ENCODE peak calls at places on chromosomes 16 and 17, in five cellular contexts. B is foreskin fibroblast; G is type B pancreatic cell; A is stimulated activated CD4-positive, alpha-beta T cell treated with anti-CD3 and anti-CD28 coated beads, TNF-alpha, amount 100 ng/mL, for 48 hours; P is Peyer's patch. D is an unnamed sample.

GRCh38 chr16:80687606-80688005 is 116.8 kb downstream of the CDYL2 start:
- DNase-seq in A (no peak), B (no peak), G (no peak), P (no peak), D (no peak)

GRCh38 chr17:17613708-17614114 is 22.2 kb upstream of the PEMT start:
- DNase-seq in B (peak), A (peak), P (peak), G (no peak), D (peak)

GRCh38 chr17:68598074-68598473 is 3.1 kb downstream of the FAM20A start:
- DNase-seq in A (no peak), B (no peak), G (no peak), P (no peak), D (no peak)

GRCh38 chr17:82750241-82750905 is 1.5 kb upstream of the TBCD start:
- DNase-seq in P (no peak), B (no peak), A (no peak), G (no peak), D (peak)

GRCh38 chr17:63185420-63185819 is 219.4 kb downstream of the TANC2 start:
- DNase-seq in B (no peak), A (no peak), P (no peak), G (no peak), D (no peak)

GRCh38 chr17:30964878-30965277 is 6.0 kb upstream of the RNF135 start:
- DNase-seq in P (no peak), A (no peak), G (no peak), B (peak), D (no peak)

GRCh38 chr16:66044616-66045015 is 321.9 kb upstream of the CDH5 start:
- DNase-seq in P (no peak), B (no peak), G (no peak), A (no peak), D (no peak)

GRCh38 chr17:7439462-7440112 is at the start of gene FGF11:
- DNase-seq in G (no peak), P (no peak), A (no peak), B (no peak), D (no peak)

GRCh38 chr17:40564883-40565744 is at the start of gene CCR7:
- DNase-seq in A (peak), G (peak), P (peak), B (no peak), D (no peak)

D was measured in glutamatergic neuron.